ENCODE peak calls at places on chromosomes 4 and X, in seven cellular contexts. One of them, this sample, is unnamed.
A peak's percentile ranks its signal among the peaks of the same experiment; 100 is the strongest.

GRCh38 chr4:62014982-62015739 is 815.0 kb downstream of the ADGRL3 start:
- DNase-seq in K562: no peak
- DNase-seq in HCT116: no peak
- DNase-seq in GM12878: no peak
- DNase-seq in HepG2: no peak
- DNase-seq in A549: no peak
- DNase-seq in H1: no peak
- DNase-seq in this sample: no peak

GRCh38 chr4:136810626-136811025 is 721.7 kb downstream of the PCDH18 start:
- DNase-seq in HCT116: no peak
- DNase-seq in A549: no peak
- DNase-seq in GM12878: no peak
- DNase-seq in H1: no peak
- DNase-seq in K562: no peak
- DNase-seq in HepG2: no peak
- DNase-seq in this sample: peak; percentile 11

GRCh38 chr4:13678186-13678924 is 50.8 kb upstream of the BOD1L1 start:
- DNase-seq in HCT116: no peak
- DNase-seq in GM12878: no peak
- DNase-seq in HepG2: no peak
- DNase-seq in A549: no peak
- DNase-seq in H1: no peak
- DNase-seq in K562: peak; percentile 7
- DNase-seq in this sample: no peak

GRCh38 chr4:78336093-78336943 is 215.3 kb upstream of the ANXA3 start:
- DNase-seq in K562: peak; percentile 3
- DNase-seq in HepG2: no peak
- DNase-seq in A549: no peak
- DNase-seq in H1: no peak
- DNase-seq in HCT116: no peak
- DNase-seq in GM12878: no peak
- DNase-seq in this sample: peak; percentile 1

GRCh38 chr4:13349096-13349495 is 135.0 kb downstream of the RAB28 start:
- DNase-seq in A549: no peak
- DNase-seq in HCT116: no peak
- DNase-seq in GM12878: no peak
- DNase-seq in K562: no peak
- DNase-seq in H1: no peak
- DNase-seq in HepG2: no peak
- DNase-seq in this sample: peak; percentile 6

GRCh38 chr4:119142837-119143236 is 7.2 kb downstream of the MYOZ2 start:
- DNase-seq in HepG2: no peak
- DNase-seq in K562: no peak
- DNase-seq in GM12878: no peak
- DNase-seq in A549: no peak
- DNase-seq in H1: no peak
- DNase-seq in HCT116: no peak
- DNase-seq in this sample: no peak

GRCh38 chr4:151472297-151472696 is 63.3 kb downstream of the FHIP1A start:
- DNase-seq in HCT116: no peak
- DNase-seq in A549: no peak
- DNase-seq in K562: no peak
- DNase-seq in GM12878: no peak
- DNase-seq in HepG2: no peak
- DNase-seq in H1: no peak
- DNase-seq in this sample: no peak

GRCh38 chr4:40763228-40763716 is 13.5 kb downstream of the NSUN7 start:
- DNase-seq in HCT116: peak; percentile 15
- DNase-seq in K562: peak; percentile 6
- DNase-seq in A549: no peak
- DNase-seq in H1: no peak
- DNase-seq in GM12878: peak; percentile 88
- DNase-seq in HepG2: no peak
- DNase-seq in this sample: peak; percentile 51

GRCh38 chr4:10416441-10416840 is 40.8 kb downstream of the ZNF518B start:
- DNase-seq in H1: no peak
- DNase-seq in HCT116: no peak
- DNase-seq in HepG2: no peak
- DNase-seq in A549: no peak
- DNase-seq in K562: no peak
- DNase-seq in GM12878: no peak
- DNase-seq in this sample: no peak
- TF ChIP-seq CEBPB in H1: no peak
- TF ChIP-seq CEBPB in HCT116: no peak
- TF ChIP-seq CEBPB in HepG2: no peak
- TF ChIP-seq CEBPB in A549: no peak
- TF ChIP-seq CEBPB in K562: no peak
- TF ChIP-seq CEBPB in GM12878: no peak
- TF ChIP-seq CEBPB in this sample: no peak

GRCh38 chrX:121191779-121192178 is 144.4 kb downstream of the GLUD2 start:
- DNase-seq in HCT116: no peak
- DNase-seq in GM12878: no peak
- DNase-seq in HepG2: no peak
- DNase-seq in H1: no peak
- DNase-seq in K562: peak; percentile 84
- DNase-seq in A549: no peak
- DNase-seq in this sample: no peak

DNA sequence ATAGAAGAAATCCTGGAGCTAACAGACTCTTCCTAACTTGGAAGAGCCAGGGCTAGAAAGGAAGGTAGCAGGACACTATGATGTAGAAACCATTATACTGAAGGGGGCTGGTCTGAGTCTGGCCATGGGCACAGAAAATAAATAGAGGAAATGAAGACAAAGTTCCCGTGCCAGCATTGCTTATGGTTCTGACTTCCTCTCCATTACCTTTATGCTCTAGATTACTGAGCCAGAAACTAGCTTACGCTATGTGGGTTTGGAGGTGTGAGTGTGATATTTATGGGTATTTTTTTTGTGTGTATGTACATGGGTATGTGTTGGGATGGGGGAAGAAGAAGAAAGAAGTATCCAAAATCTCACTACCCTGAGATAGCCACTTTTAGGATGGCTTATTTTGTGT is 148.3 kb downstream of the GLUD2 start:
- DNase-seq in A549: no peak
- DNase-seq in H1: no peak
- DNase-seq in HCT116: no peak
- DNase-seq in GM12878: no peak
- DNase-seq in HepG2: no peak
- DNase-seq in K562: no peak
- DNase-seq in this sample: no peak
- TF ChIP-seq CEBPB in A549: no peak
- TF ChIP-seq CEBPB in H1: no peak
- TF ChIP-seq CEBPB in HCT116: no peak
- TF ChIP-seq CEBPB in GM12878: no peak
- TF ChIP-seq CEBPB in HepG2: no peak
- TF ChIP-seq CEBPB in K562: no peak
- TF ChIP-seq CEBPB in this sample: no peak

GRCh38 chrX:16462912-16463311 is 187.0 kb upstream of the S100G start:
- DNase-seq in HCT116: no peak
- DNase-seq in A549: no peak
- DNase-seq in H1: no peak
- DNase-seq in K562: no peak
- DNase-seq in HepG2: no peak
- DNase-seq in GM12878: no peak
- DNase-seq in this sample: peak; percentile 94
- TF ChIP-seq CEBPB in HCT116: no peak
- TF ChIP-seq CEBPB in A549: no peak
- TF ChIP-seq CEBPB in H1: no peak
- TF ChIP-seq CEBPB in K562: no peak
- TF ChIP-seq CEBPB in HepG2: no peak
- TF ChIP-seq CEBPB in GM12878: no peak
- TF ChIP-seq CEBPB in this sample: peak; percentile 67

GRCh38 chrX:24426921-24427746 is 38.0 kb upstream of the PDK3 start:
- DNase-seq in HCT116: no peak
- DNase-seq in A549: no peak
- DNase-seq in GM12878: no peak
- DNase-seq in K562: no peak
- DNase-seq in HepG2: peak; percentile 5
- DNase-seq in H1: no peak
- DNase-seq in this sample: no peak

GRCh38 chrX:24426340-24426913 is 38.7 kb upstream of the PDK3 start:
- DNase-seq in HepG2: peak; percentile 29
- DNase-seq in GM12878: no peak
- DNase-seq in K562: peak; percentile 2
- DNase-seq in A549: peak; percentile 2
- DNase-seq in H1: no peak
- DNase-seq in HCT116: no peak
- DNase-seq in this sample: peak; percentile 12

GRCh38 chrX:24428518-24428917 is 36.6 kb upstream of the PDK3 start:
- DNase-seq in H1: no peak
- DNase-seq in GM12878: no peak
- DNase-seq in A549: no peak
- DNase-seq in K562: no peak
- DNase-seq in HCT116: no peak
- DNase-seq in HepG2: no peak
- DNase-seq in this sample: no peak

GRCh38 chrX:24425806-24426205 is 39.3 kb upstream of the PDK3 start:
- DNase-seq in HepG2: no peak
- DNase-seq in H1: no peak
- DNase-seq in GM12878: no peak
- DNase-seq in K562: no peak
- DNase-seq in HCT116: no peak
- DNase-seq in A549: no peak
- DNase-seq in this sample: no peak

GRCh38 chrX:24427747-24428019 is 37.4 kb upstream of the PDK3 start:
- DNase-seq in A549: no peak
- DNase-seq in HepG2: no peak
- DNase-seq in K562: no peak
- DNase-seq in HCT116: no peak
- DNase-seq in H1: no peak
- DNase-seq in GM12878: no peak
- DNase-seq in this sample: no peak
- TF ChIP-seq CEBPB in A549: no peak
- TF ChIP-seq CEBPB in HepG2: no peak
- TF ChIP-seq CEBPB in K562: no peak
- TF ChIP-seq CEBPB in HCT116: no peak
- TF ChIP-seq CEBPB in H1: no peak
- TF ChIP-seq CEBPB in GM12878: no peak
- TF ChIP-seq CEBPB in this sample: no peak

DNA sequence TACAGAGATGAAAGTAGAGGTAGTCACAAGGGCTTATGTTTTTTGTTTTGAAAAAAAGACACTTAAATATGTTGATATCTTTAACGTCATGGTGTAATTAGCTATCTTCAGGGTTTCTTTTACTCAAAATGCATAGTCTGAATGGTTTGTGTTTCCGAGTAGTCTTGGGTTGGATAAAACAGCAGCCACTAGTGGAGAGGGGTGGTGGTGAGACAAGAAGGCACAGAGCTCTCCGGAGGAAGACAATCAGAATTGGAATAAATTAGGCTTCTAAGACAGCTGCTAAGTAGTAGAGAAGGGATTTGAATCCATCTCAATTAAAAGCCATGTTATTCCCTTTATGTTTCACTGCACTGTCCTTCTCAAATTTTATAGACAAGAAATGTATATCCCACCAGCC is 240.4 kb upstream of the VEGFC start:
- DNase-seq in HepG2: no peak
- DNase-seq in GM12878: no peak
- DNase-seq in H1: no peak
- DNase-seq in A549: no peak
- DNase-seq in K562: no peak
- DNase-seq in HCT116: no peak
- DNase-seq in this sample: no peak
- TF ChIP-seq CEBPB in HepG2: no peak
- TF ChIP-seq CEBPB in GM12878: no peak
- TF ChIP-seq CEBPB in H1: no peak
- TF ChIP-seq CEBPB in A549: no peak
- TF ChIP-seq CEBPB in K562: no peak
- TF ChIP-seq CEBPB in HCT116: no peak
- TF ChIP-seq CEBPB in this sample: no peak

DNA sequence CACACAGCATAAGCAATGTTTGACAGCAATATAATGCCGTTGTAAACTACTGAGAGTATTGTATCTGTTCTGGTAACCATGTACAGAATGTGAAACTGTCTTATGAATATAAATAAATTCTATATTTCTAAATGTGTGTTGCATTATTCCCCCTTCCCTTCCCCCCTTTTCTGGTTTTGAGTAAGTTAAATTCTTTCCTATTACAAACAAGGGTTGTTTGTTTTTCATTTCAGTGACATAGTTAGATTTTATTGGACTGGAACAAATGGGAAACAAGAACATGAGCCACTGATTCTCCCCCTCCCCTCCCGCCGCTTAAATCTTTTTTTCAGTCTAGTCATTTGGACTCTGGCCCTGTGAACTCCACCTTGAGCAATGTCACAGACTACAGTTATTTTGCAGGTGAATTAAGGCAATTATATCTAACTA is 69.8 kb downstream of the GPAT3 start:
- DNase-seq in HepG2: peak; percentile 53
- DNase-seq in H1: no peak
- DNase-seq in GM12878: no peak
- DNase-seq in HCT116: no peak
- DNase-seq in K562: no peak
- DNase-seq in A549: no peak
- DNase-seq in this sample: no peak
- TF ChIP-seq CEBPB in HepG2: no peak
- TF ChIP-seq CEBPB in H1: no peak
- TF ChIP-seq CEBPB in GM12878: no peak
- TF ChIP-seq CEBPB in HCT116: no peak
- TF ChIP-seq CEBPB in K562: no peak
- TF ChIP-seq CEBPB in A549: no peak
- TF ChIP-seq CEBPB in this sample: no peak

GRCh38 chrX:22196151-22196550 is 76.6 kb upstream of the CBLL2 start:
- DNase-seq in K562: no peak
- DNase-seq in H1: no peak
- DNase-seq in HepG2: no peak
- DNase-seq in GM12878: no peak
- DNase-seq in HCT116: no peak
- DNase-seq in A549: no peak
- DNase-seq in this sample: no peak
- TF ChIP-seq CEBPB in K562: no peak
- TF ChIP-seq CEBPB in H1: no peak
- TF ChIP-seq CEBPB in HepG2: no peak
- TF ChIP-seq CEBPB in GM12878: no peak
- TF ChIP-seq CEBPB in HCT116: no peak
- TF ChIP-seq CEBPB in A549: no peak
- TF ChIP-seq CEBPB in this sample: no peak